ENCODE peak calls at places on chromosomes 13 and 19, in nine cellular contexts. One of them, this sample, is unnamed. For H3K27me3, the result is how much of the 10 kb centered on the place peaks cover.

GRCh38 chr13:40665061-40665753 is 1.2 kb downstream of the FOXO1 start:
- DNase-seq in tibial nerve: no peak
- DNase-seq in Peyer's patch: peak
- DNase-seq in ovary: peak
- DNase-seq in upper lobe of left lung: peak
- DNase-seq in IMR-90: no peak
- DNase-seq in stomach: peak
- DNase-seq in breast epithelium: no peak
- DNase-seq in right lobe of liver: peak
- DNase-seq in this sample: peak

GRCh38 chr13:113411216-113412023 is 41.9 kb downstream of the ADPRHL1 start:
- DNase-seq in tibial nerve: no peak
- DNase-seq in Peyer's patch: no peak
- DNase-seq in ovary: no peak
- DNase-seq in upper lobe of left lung: peak
- DNase-seq in IMR-90: peak
- DNase-seq in stomach: no peak
- DNase-seq in breast epithelium: no peak
- DNase-seq in right lobe of liver: no peak
- DNase-seq in this sample: no peak

GRCh38 chr13:110869805-110870706 is 44.8 kb downstream of the ANKRD10 start:
- DNase-seq in tibial nerve: peak
- DNase-seq in Peyer's patch: no peak
- DNase-seq in ovary: peak
- DNase-seq in upper lobe of left lung: peak
- DNase-seq in IMR-90: peak
- DNase-seq in stomach: peak
- DNase-seq in breast epithelium: peak
- DNase-seq in right lobe of liver: peak
- DNase-seq in this sample: peak

GRCh38 chr13:76293346-76293745 is 592.9 kb downstream of the KCTD12 start:
- DNase-seq in tibial nerve: no peak
- DNase-seq in Peyer's patch: no peak
- DNase-seq in ovary: no peak
- DNase-seq in upper lobe of left lung: no peak
- DNase-seq in IMR-90: peak
- DNase-seq in stomach: no peak
- DNase-seq in breast epithelium: no peak
- DNase-seq in right lobe of liver: no peak
- DNase-seq in this sample: no peak

GRCh38 chr13:43545317-43545874 is 241.4 kb downstream of the ENOX1 start:
- DNase-seq in tibial nerve: no peak
- DNase-seq in Peyer's patch: no peak
- DNase-seq in ovary: no peak
- DNase-seq in upper lobe of left lung: peak
- DNase-seq in IMR-90: no peak
- DNase-seq in stomach: no peak
- DNase-seq in breast epithelium: no peak
- DNase-seq in right lobe of liver: no peak
- DNase-seq in this sample: peak

GRCh38 chr19:4602173-4602788 is 37.0 kb upstream of the TNFAIP8L1 start:
- DNase-seq in tibial nerve: no peak
- DNase-seq in Peyer's patch: no peak
- DNase-seq in ovary: no peak
- DNase-seq in upper lobe of left lung: no peak
- DNase-seq in IMR-90: no peak
- DNase-seq in stomach: no peak
- DNase-seq in breast epithelium: no peak
- DNase-seq in right lobe of liver: no peak
- DNase-seq in this sample: no peak

GRCh38 chr13:21584973-21585592 is 18.9 kb downstream of the MICU2 start:
- DNase-seq in tibial nerve: no peak
- DNase-seq in Peyer's patch: no peak
- DNase-seq in ovary: no peak
- DNase-seq in upper lobe of left lung: no peak
- DNase-seq in IMR-90: no peak
- DNase-seq in stomach: no peak
- DNase-seq in breast epithelium: no peak
- DNase-seq in right lobe of liver: no peak
- DNase-seq in this sample: no peak

GRCh38 chr19:48752511-48753365 is at the start of gene FUT1:
- DNase-seq in tibial nerve: no peak
- DNase-seq in Peyer's patch: peak
- DNase-seq in ovary: no peak
- DNase-seq in upper lobe of left lung: peak
- DNase-seq in IMR-90: no peak
- DNase-seq in stomach: peak
- DNase-seq in breast epithelium: peak
- DNase-seq in right lobe of liver: peak
- DNase-seq in this sample: no peak

GRCh38 chr19:38682195-38682867 is 34.9 kb downstream of the ACTN4 start:
- DNase-seq in tibial nerve: no peak
- DNase-seq in Peyer's patch: no peak
- DNase-seq in ovary: no peak
- DNase-seq in upper lobe of left lung: peak
- DNase-seq in IMR-90: no peak
- DNase-seq in stomach: no peak
- DNase-seq in breast epithelium: no peak
- DNase-seq in right lobe of liver: no peak
- DNase-seq in this sample: no peak

GRCh38 chr13:33931397-33931987 is 113.5 kb downstream of the RFC3 start:
- DNase-seq in tibial nerve: no peak
- DNase-seq in Peyer's patch: no peak
- DNase-seq in ovary: no peak
- DNase-seq in upper lobe of left lung: no peak
- DNase-seq in IMR-90: peak
- DNase-seq in stomach: no peak
- DNase-seq in breast epithelium: no peak
- DNase-seq in right lobe of liver: no peak
- DNase-seq in this sample: no peak

DNA sequence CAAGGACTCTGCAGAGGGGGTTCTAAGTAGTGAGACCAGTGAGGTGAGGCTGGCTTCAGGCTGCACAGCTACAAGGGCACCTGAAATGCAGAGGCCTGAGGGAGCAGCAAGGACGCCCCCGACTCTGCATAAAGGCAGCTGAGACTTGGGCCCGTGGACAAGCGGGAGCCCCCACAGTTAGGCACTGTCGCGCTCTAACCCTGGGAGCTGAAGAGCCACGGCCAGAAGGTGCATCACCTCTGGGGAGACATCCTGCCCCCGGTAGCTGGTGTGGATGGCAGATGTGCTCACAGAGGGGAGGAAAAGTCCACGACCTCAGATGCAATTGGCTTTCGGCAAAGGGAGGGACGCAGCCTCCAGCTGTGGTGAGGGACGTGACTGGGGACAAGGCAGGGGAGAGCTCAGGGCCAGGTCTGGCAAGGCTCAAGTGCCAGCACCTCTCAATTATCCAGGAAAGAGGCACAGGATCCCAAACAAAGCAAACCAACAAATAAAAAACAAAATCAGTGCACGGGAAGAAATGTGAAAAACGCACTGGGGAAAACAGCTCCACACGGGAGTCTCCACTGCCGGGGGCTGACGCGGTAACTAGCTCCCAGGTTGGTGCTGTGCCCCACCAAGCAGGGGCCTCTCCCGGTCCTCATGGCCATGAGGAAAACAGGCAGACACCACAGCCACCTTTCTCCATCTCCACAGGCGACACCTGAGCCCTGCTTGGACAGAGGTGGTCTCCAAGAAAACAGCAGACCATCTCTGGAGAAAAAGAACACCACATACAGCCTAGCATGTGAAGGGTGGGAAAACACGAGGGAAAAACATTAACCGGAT is 23.0 kb upstream of the PLPP2 start:
- DNase-seq in tibial nerve: no peak
- DNase-seq in Peyer's patch: no peak
- DNase-seq in ovary: no peak
- DNase-seq in upper lobe of left lung: no peak
- DNase-seq in IMR-90: no peak
- DNase-seq in stomach: peak
- DNase-seq in breast epithelium: no peak
- DNase-seq in right lobe of liver: no peak
- DNase-seq in this sample: no peak
- H3K27ac ChIP-seq in tibial nerve: no peak
- H3K27ac ChIP-seq in Peyer's patch: no peak
- H3K27ac ChIP-seq in ovary: no peak
- H3K27ac ChIP-seq in upper lobe of left lung: peak
- H3K27ac ChIP-seq in IMR-90: no peak
- H3K27ac ChIP-seq in stomach: no peak
- H3K27ac ChIP-seq in breast epithelium: no peak
- H3K27ac ChIP-seq in right lobe of liver: no peak
- H3K27ac ChIP-seq in this sample: no peak

GRCh38 chr19:16585808-16586476 is 13.7 kb upstream of the SLC35E1 start:
- DNase-seq in tibial nerve: no peak
- DNase-seq in Peyer's patch: peak
- DNase-seq in ovary: no peak
- DNase-seq in upper lobe of left lung: no peak
- DNase-seq in IMR-90: peak
- DNase-seq in stomach: no peak
- DNase-seq in breast epithelium: no peak
- DNase-seq in right lobe of liver: no peak
- DNase-seq in this sample: no peak
- H3K27me3 ChIP-seq in tibial nerve: under half
- H3K27me3 ChIP-seq in Peyer's patch: under half
- H3K27me3 ChIP-seq in ovary: under half
- H3K27me3 ChIP-seq in upper lobe of left lung: under half
- H3K27me3 ChIP-seq in IMR-90: under half
- H3K27me3 ChIP-seq in stomach: under half
- H3K27me3 ChIP-seq in breast epithelium: under half
- H3K27me3 ChIP-seq in right lobe of liver: under half
- H3K27me3 ChIP-seq in this sample: under half

DNA sequence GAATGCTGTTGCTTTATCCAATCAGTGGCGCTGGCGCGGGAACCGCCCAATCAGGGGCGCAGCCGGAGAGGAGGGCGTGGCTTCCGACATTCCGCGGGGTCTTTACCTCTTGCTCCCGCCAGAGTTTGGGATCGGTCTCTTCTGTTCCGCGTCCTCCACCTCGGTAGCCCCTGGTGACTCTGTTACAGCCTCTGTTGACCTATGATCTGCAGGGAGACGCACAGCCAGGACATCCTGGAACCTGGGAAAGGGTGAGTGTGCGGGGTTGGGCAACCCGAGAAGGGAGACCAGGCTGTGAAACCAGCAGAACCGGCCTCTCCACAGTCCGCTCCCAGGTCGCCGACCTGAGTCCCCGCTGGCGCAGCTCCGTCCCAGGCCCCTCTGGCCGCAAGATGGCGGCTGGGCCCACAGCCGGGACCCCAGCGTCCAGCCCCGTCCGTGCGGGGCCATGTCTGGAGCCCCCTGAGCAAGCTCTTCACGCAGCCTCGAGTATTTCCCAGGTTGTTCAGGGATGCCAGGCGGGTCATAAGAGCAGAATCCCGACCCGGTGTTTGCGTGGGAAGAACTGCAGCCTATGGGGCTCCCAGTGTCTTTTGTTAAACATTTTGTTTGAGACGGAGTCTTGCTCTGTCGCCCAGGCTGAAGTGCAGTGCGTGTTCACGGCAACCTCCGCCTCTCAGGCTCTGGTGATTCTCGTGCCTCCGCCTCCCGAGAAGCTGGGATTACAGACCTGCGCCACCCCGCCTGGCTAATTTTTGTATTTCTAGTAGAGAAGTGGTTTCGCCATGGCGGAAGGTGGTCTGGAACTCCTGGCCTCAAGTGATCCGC is 4.4 kb upstream of the ZNF681 start:
- DNase-seq in tibial nerve: peak
- DNase-seq in Peyer's patch: peak
- DNase-seq in ovary: peak
- DNase-seq in upper lobe of left lung: peak
- DNase-seq in IMR-90: peak
- DNase-seq in stomach: peak
- DNase-seq in breast epithelium: peak
- DNase-seq in right lobe of liver: peak
- DNase-seq in this sample: peak
- TF ChIP-seq POLR2A in tibial nerve: peak
- TF ChIP-seq POLR2A in Peyer's patch: no peak
- TF ChIP-seq POLR2A in ovary: no peak
- TF ChIP-seq POLR2A in upper lobe of left lung: peak
- TF ChIP-seq POLR2A in IMR-90: no peak
- TF ChIP-seq POLR2A in stomach: no peak
- TF ChIP-seq POLR2A in breast epithelium: no peak
- TF ChIP-seq POLR2A in right lobe of liver: no peak
- TF ChIP-seq POLR2A in this sample: peak

DNA sequence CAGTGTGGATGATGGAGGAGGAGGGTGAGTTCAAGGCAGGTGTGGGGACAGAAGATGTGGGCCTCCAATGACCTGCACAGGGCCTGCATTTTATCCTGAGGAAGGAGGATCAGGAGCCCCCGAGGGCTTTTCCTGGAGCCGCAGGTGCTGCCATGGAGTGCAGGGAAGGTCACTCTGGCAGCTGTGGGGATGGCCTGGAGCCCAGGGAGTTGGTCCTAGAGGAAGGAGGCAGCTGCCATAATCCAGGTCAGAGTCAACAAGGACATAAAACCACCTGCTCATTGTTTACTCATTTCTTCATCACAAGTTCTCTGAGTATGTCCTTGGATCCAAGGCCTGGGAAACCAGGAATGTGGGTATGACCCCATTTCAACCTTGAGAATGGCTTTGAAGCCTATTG is 87.2 kb downstream of the SCGB2B2 start:
- DNase-seq in tibial nerve: no peak
- DNase-seq in Peyer's patch: no peak
- DNase-seq in ovary: no peak
- DNase-seq in upper lobe of left lung: no peak
- DNase-seq in IMR-90: no peak
- DNase-seq in stomach: no peak
- DNase-seq in breast epithelium: no peak
- DNase-seq in right lobe of liver: no peak
- DNase-seq in this sample: no peak
- H3K27ac ChIP-seq in tibial nerve: no peak
- H3K27ac ChIP-seq in Peyer's patch: no peak
- H3K27ac ChIP-seq in ovary: no peak
- H3K27ac ChIP-seq in upper lobe of left lung: no peak
- H3K27ac ChIP-seq in IMR-90: no peak
- H3K27ac ChIP-seq in stomach: no peak
- H3K27ac ChIP-seq in breast epithelium: no peak
- H3K27ac ChIP-seq in right lobe of liver: no peak
- H3K27ac ChIP-seq in this sample: no peak

DNA sequence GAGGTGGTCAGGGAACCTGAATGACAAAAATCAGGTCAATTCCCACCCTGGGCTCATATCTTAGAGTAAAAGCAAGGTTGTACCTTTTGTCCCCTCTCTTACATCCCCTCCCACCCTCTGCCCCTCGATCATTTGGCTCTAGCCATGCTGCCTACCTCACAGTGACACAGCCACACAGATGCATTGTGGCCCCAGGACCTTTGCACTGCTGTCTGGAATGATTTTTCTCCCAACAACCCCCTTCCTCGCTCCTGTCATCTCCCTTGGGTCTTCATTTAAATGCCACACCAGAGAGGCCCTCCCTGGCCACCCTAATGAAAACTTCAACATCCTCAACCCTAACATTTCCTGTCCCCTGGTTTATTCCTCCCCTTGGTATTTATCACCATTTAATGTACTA is 4.3 kb downstream of the MYH14 start:
- DNase-seq in tibial nerve: no peak
- DNase-seq in Peyer's patch: no peak
- DNase-seq in ovary: no peak
- DNase-seq in upper lobe of left lung: no peak
- DNase-seq in IMR-90: no peak
- DNase-seq in stomach: no peak
- DNase-seq in breast epithelium: no peak
- DNase-seq in right lobe of liver: no peak
- DNase-seq in this sample: no peak
- H3K27me3 ChIP-seq in tibial nerve: under half
- H3K27me3 ChIP-seq in Peyer's patch: under half
- H3K27me3 ChIP-seq in ovary: under half
- H3K27me3 ChIP-seq in upper lobe of left lung: under half
- H3K27me3 ChIP-seq in IMR-90: under half
- H3K27me3 ChIP-seq in stomach: under half
- H3K27me3 ChIP-seq in breast epithelium: under half
- H3K27me3 ChIP-seq in right lobe of liver: under half
- H3K27me3 ChIP-seq in this sample: under half

GRCh38 chr13:30395192-30396158 is 26.8 kb upstream of the UBE2L5 start:
- DNase-seq in tibial nerve: peak
- DNase-seq in Peyer's patch: peak
- DNase-seq in ovary: peak
- DNase-seq in upper lobe of left lung: no peak
- DNase-seq in IMR-90: peak
- DNase-seq in stomach: peak
- DNase-seq in breast epithelium: peak
- DNase-seq in right lobe of liver: peak
- DNase-seq in this sample: peak
- TF ChIP-seq POLR2A in tibial nerve: peak
- TF ChIP-seq POLR2A in Peyer's patch: peak
- TF ChIP-seq POLR2A in ovary: no peak
- TF ChIP-seq POLR2A in upper lobe of left lung: peak
- TF ChIP-seq POLR2A in IMR-90: no peak
- TF ChIP-seq POLR2A in stomach: no peak
- TF ChIP-seq POLR2A in breast epithelium: peak
- TF ChIP-seq POLR2A in right lobe of liver: peak
- TF ChIP-seq POLR2A in this sample: peak